ENCODE peak calls at places on chromosomes 1 and 21, in six cellular contexts. One of them, this sample, is unnamed. For H3K36me3, the result is how much of the 10 kb centered on the place peaks cover.

GRCh38 chr1:224201336-224201735 is 18.3 kb downstream of the DEGS1 start:
- DNase-seq in K562: no peak
- DNase-seq in DND-41: no peak
- DNase-seq in mammary epithelial cell: no peak
- DNase-seq in CD4-positive, CD25-positive, alpha-beta regulatory T cell: no peak
- DNase-seq in effector memory CD4-positive, alpha-beta T cell: no peak
- DNase-seq in this sample: no peak

GRCh38 chr21:27057997-27058396 is 91.1 kb upstream of the ADAMTS5 start:
- DNase-seq in effector memory CD4-positive, alpha-beta T cell: no peak
- DNase-seq in mammary epithelial cell: peak
- DNase-seq in K562: no peak
- DNase-seq in DND-41: no peak
- DNase-seq in CD4-positive, CD25-positive, alpha-beta regulatory T cell: no peak
- DNase-seq in this sample: no peak

GRCh38 chr1:46643368-46643775 is 24.8 kb downstream of the ATPAF1 start:
- DNase-seq in K562: no peak
- DNase-seq in mammary epithelial cell: peak
- DNase-seq in effector memory CD4-positive, alpha-beta T cell: no peak
- DNase-seq in DND-41: no peak
- DNase-seq in CD4-positive, CD25-positive, alpha-beta regulatory T cell: no peak
- DNase-seq in this sample: no peak

GRCh38 chr21:29030909-29031308 is 6.4 kb downstream of the USP16 start:
- DNase-seq in CD4-positive, CD25-positive, alpha-beta regulatory T cell: no peak
- DNase-seq in DND-41: no peak
- DNase-seq in K562: no peak
- DNase-seq in mammary epithelial cell: no peak
- DNase-seq in effector memory CD4-positive, alpha-beta T cell: no peak
- DNase-seq in this sample: no peak

GRCh38 chr1:233613252-233614172 is at the start of gene KCNK1:
- DNase-seq in effector memory CD4-positive, alpha-beta T cell: no peak
- DNase-seq in K562: peak
- DNase-seq in CD4-positive, CD25-positive, alpha-beta regulatory T cell: no peak
- DNase-seq in DND-41: no peak
- DNase-seq in mammary epithelial cell: peak
- DNase-seq in this sample: no peak

GRCh38 chr1:912740-913301 is 10.9 kb upstream of the SAMD11 start:
- DNase-seq in DND-41: peak
- DNase-seq in effector memory CD4-positive, alpha-beta T cell: no peak
- DNase-seq in K562: no peak
- DNase-seq in CD4-positive, CD25-positive, alpha-beta regulatory T cell: no peak
- DNase-seq in mammary epithelial cell: no peak
- DNase-seq in this sample: no peak

GRCh38 chr1:180643693-180644092 is 11.9 kb downstream of the XPR1 start:
- DNase-seq in effector memory CD4-positive, alpha-beta T cell: no peak
- DNase-seq in mammary epithelial cell: no peak
- DNase-seq in DND-41: no peak
- DNase-seq in K562: no peak
- DNase-seq in CD4-positive, CD25-positive, alpha-beta regulatory T cell: no peak
- DNase-seq in this sample: no peak

GRCh38 chr1:23788695-23789094 is 2.2 kb upstream of the LYPLA2 start:
- DNase-seq in effector memory CD4-positive, alpha-beta T cell: no peak
- DNase-seq in CD4-positive, CD25-positive, alpha-beta regulatory T cell: no peak
- DNase-seq in K562: no peak
- DNase-seq in mammary epithelial cell: no peak
- DNase-seq in DND-41: no peak
- DNase-seq in this sample: no peak

GRCh38 chr1:160755864-160756616 is 17.0 kb downstream of the SLAMF7 start:
- DNase-seq in effector memory CD4-positive, alpha-beta T cell: no peak
- DNase-seq in mammary epithelial cell: no peak
- DNase-seq in K562: no peak
- DNase-seq in CD4-positive, CD25-positive, alpha-beta regulatory T cell: no peak
- DNase-seq in DND-41: no peak
- DNase-seq in this sample: peak

GRCh38 chr1:174204697-174205308 is 45.5 kb downstream of the RABGAP1L start:
- DNase-seq in K562: peak
- DNase-seq in CD4-positive, CD25-positive, alpha-beta regulatory T cell: peak
- DNase-seq in mammary epithelial cell: no peak
- DNase-seq in DND-41: no peak
- DNase-seq in effector memory CD4-positive, alpha-beta T cell: no peak
- DNase-seq in this sample: peak

GRCh38 chr1:159851386-159851785 is 11.1 kb downstream of the VSIG8 start:
- DNase-seq in effector memory CD4-positive, alpha-beta T cell: no peak
- DNase-seq in CD4-positive, CD25-positive, alpha-beta regulatory T cell: peak
- DNase-seq in DND-41: no peak
- DNase-seq in mammary epithelial cell: no peak
- DNase-seq in K562: no peak
- DNase-seq in this sample: no peak

GRCh38 chr1:17511188-17511587 is 28.3 kb upstream of the ARHGEF10L start:
- DNase-seq in DND-41: no peak
- DNase-seq in mammary epithelial cell: no peak
- DNase-seq in CD4-positive, CD25-positive, alpha-beta regulatory T cell: no peak
- DNase-seq in K562: no peak
- DNase-seq in effector memory CD4-positive, alpha-beta T cell: no peak
- DNase-seq in this sample: no peak

GRCh38 chr1:65105596-65105995 is 42.4 kb upstream of the AK4 start:
- DNase-seq in DND-41: no peak
- DNase-seq in mammary epithelial cell: peak
- DNase-seq in K562: no peak
- DNase-seq in CD4-positive, CD25-positive, alpha-beta regulatory T cell: no peak
- DNase-seq in effector memory CD4-positive, alpha-beta T cell: no peak
- DNase-seq in this sample: no peak

GRCh38 chr21:46500224-46500861 is 41.7 kb downstream of the DIP2A start:
- DNase-seq in DND-41: no peak
- DNase-seq in CD4-positive, CD25-positive, alpha-beta regulatory T cell: peak
- DNase-seq in effector memory CD4-positive, alpha-beta T cell: no peak
- DNase-seq in K562: peak
- DNase-seq in mammary epithelial cell: peak
- DNase-seq in this sample: peak

GRCh38 chr1:44637590-44638411 is 36.5 kb downstream of the TMEM53 start:
- DNase-seq in mammary epithelial cell: no peak
- DNase-seq in effector memory CD4-positive, alpha-beta T cell: no peak
- DNase-seq in DND-41: no peak
- DNase-seq in K562: peak
- DNase-seq in CD4-positive, CD25-positive, alpha-beta regulatory T cell: no peak
- DNase-seq in this sample: no peak

GRCh38 chr1:44636067-44636466 is 38.2 kb downstream of the TMEM53 start:
- DNase-seq in K562: no peak
- DNase-seq in mammary epithelial cell: no peak
- DNase-seq in CD4-positive, CD25-positive, alpha-beta regulatory T cell: no peak
- DNase-seq in DND-41: no peak
- DNase-seq in effector memory CD4-positive, alpha-beta T cell: no peak
- DNase-seq in this sample: no peak

GRCh38 chr1:44635439-44635838 is 38.8 kb downstream of the TMEM53 start:
- DNase-seq in mammary epithelial cell: no peak
- DNase-seq in K562: no peak
- DNase-seq in CD4-positive, CD25-positive, alpha-beta regulatory T cell: no peak
- DNase-seq in effector memory CD4-positive, alpha-beta T cell: no peak
- DNase-seq in DND-41: no peak
- DNase-seq in this sample: no peak

GRCh38 chr1:44634790-44635189 is 39.5 kb downstream of the TMEM53 start:
- DNase-seq in CD4-positive, CD25-positive, alpha-beta regulatory T cell: no peak
- DNase-seq in DND-41: no peak
- DNase-seq in effector memory CD4-positive, alpha-beta T cell: no peak
- DNase-seq in K562: no peak
- DNase-seq in mammary epithelial cell: no peak
- DNase-seq in this sample: no peak

GRCh38 chr1:44636711-44637589 is 37.3 kb downstream of the TMEM53 start:
- DNase-seq in DND-41: no peak
- DNase-seq in mammary epithelial cell: peak
- DNase-seq in effector memory CD4-positive, alpha-beta T cell: no peak
- DNase-seq in CD4-positive, CD25-positive, alpha-beta regulatory T cell: no peak
- DNase-seq in K562: no peak
- DNase-seq in this sample: no peak
- H3K27ac ChIP-seq in DND-41: no peak
- H3K27ac ChIP-seq in mammary epithelial cell: no peak
- H3K27ac ChIP-seq in effector memory CD4-positive, alpha-beta T cell: no peak
- H3K27ac ChIP-seq in CD4-positive, CD25-positive, alpha-beta regulatory T cell: no peak
- H3K27ac ChIP-seq in K562: peak
- H3K27ac ChIP-seq in this sample: no peak

GRCh38 chr1:6590046-6590445 is 10.3 kb downstream of the ZBTB48 start:
- DNase-seq in effector memory CD4-positive, alpha-beta T cell: no peak
- DNase-seq in DND-41: no peak
- DNase-seq in CD4-positive, CD25-positive, alpha-beta regulatory T cell: no peak
- DNase-seq in mammary epithelial cell: no peak
- DNase-seq in K562: no peak
- DNase-seq in this sample: no peak

GRCh38 chr1:6586404-6586816 is 6.6 kb downstream of the ZBTB48 start:
- DNase-seq in K562: no peak
- DNase-seq in mammary epithelial cell: no peak
- DNase-seq in effector memory CD4-positive, alpha-beta T cell: no peak
- DNase-seq in DND-41: no peak
- DNase-seq in CD4-positive, CD25-positive, alpha-beta regulatory T cell: no peak
- DNase-seq in this sample: no peak

GRCh38 chr1:6587261-6588005 is 7.6 kb downstream of the ZBTB48 start:
- DNase-seq in CD4-positive, CD25-positive, alpha-beta regulatory T cell: peak
- DNase-seq in K562: no peak
- DNase-seq in mammary epithelial cell: peak
- DNase-seq in DND-41: no peak
- DNase-seq in effector memory CD4-positive, alpha-beta T cell: no peak
- DNase-seq in this sample: no peak

GRCh38 chr1:6588893-6589481 is 9.2 kb downstream of the ZBTB48 start:
- DNase-seq in effector memory CD4-positive, alpha-beta T cell: no peak
- DNase-seq in CD4-positive, CD25-positive, alpha-beta regulatory T cell: no peak
- DNase-seq in K562: no peak
- DNase-seq in DND-41: no peak
- DNase-seq in mammary epithelial cell: no peak
- DNase-seq in this sample: no peak

DNA sequence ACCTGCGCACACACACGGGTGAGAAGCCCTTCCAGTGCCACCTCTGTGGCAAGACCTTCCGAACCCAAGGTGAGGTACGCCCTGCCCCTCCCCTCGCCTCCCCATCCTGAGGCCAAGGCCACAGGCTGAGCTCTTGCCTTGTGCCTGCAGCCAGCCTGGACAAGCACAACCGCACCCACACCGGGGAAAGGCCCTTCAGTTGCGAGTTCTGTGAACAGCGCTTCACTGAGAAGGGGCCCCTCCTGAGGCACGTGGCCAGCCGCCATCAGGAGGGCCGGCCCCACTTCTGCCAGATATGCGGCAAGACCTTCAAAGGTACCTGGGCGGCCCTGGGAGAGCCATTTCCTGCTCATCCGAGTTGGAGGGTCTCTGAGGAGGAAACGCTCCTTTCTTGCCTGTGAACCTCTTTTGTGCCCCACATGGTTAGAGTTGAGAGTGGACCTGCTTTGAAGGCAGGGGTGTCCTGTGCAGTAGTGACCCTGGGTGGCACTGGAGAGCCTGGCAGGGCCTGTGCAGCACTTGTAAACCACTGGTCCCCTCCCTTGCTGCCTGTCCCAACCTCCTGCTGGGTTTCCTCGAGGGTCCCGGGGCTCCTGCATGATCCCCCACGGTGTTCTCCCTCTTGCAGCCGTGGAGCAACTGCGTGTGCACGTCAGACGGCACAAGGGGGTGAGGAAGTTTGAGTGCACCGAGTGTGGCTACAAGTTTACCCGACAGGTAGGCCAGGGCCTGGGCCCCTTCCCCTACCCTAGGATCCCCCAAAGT is 8.5 kb downstream of the ZBTB48 start:
- DNase-seq in K562: no peak
- DNase-seq in DND-41: no peak
- DNase-seq in effector memory CD4-positive, alpha-beta T cell: no peak
- DNase-seq in mammary epithelial cell: peak
- DNase-seq in CD4-positive, CD25-positive, alpha-beta regulatory T cell: no peak
- DNase-seq in this sample: no peak
- H3K36me3 ChIP-seq in K562: half or more
- H3K36me3 ChIP-seq in DND-41: half or more
- H3K36me3 ChIP-seq in effector memory CD4-positive, alpha-beta T cell: under half
- H3K36me3 ChIP-seq in mammary epithelial cell: under half
- H3K36me3 ChIP-seq in CD4-positive, CD25-positive, alpha-beta regulatory T cell: under half
- H3K36me3 ChIP-seq in this sample: under half

GRCh38 chr21:36613064-36613463 is 85.9 kb upstream of the SIM2 start:
- DNase-seq in DND-41: no peak
- DNase-seq in effector memory CD4-positive, alpha-beta T cell: no peak
- DNase-seq in K562: no peak
- DNase-seq in mammary epithelial cell: no peak
- DNase-seq in CD4-positive, CD25-positive, alpha-beta regulatory T cell: no peak
- DNase-seq in this sample: no peak
- H3K27ac ChIP-seq in DND-41: no peak
- H3K27ac ChIP-seq in effector memory CD4-positive, alpha-beta T cell: no peak
- H3K27ac ChIP-seq in K562: no peak
- H3K27ac ChIP-seq in mammary epithelial cell: no peak
- H3K27ac ChIP-seq in CD4-positive, CD25-positive, alpha-beta regulatory T cell: no peak
- H3K27ac ChIP-seq in this sample: no peak

GRCh38 chr1:30953685-30954084 is 45.1 kb upstream of the SDC3 start:
- DNase-seq in mammary epithelial cell: no peak
- DNase-seq in effector memory CD4-positive, alpha-beta T cell: no peak
- DNase-seq in DND-41: no peak
- DNase-seq in K562: no peak
- DNase-seq in CD4-positive, CD25-positive, alpha-beta regulatory T cell: no peak
- DNase-seq in this sample: no peak

GRCh38 chr1:30950700-30951099 is 42.1 kb upstream of the SDC3 start:
- DNase-seq in DND-41: no peak
- DNase-seq in CD4-positive, CD25-positive, alpha-beta regulatory T cell: no peak
- DNase-seq in K562: no peak
- DNase-seq in effector memory CD4-positive, alpha-beta T cell: no peak
- DNase-seq in mammary epithelial cell: no peak
- DNase-seq in this sample: no peak

GRCh38 chr1:30950053-30950452 is 41.5 kb upstream of the SDC3 start:
- DNase-seq in effector memory CD4-positive, alpha-beta T cell: no peak
- DNase-seq in DND-41: no peak
- DNase-seq in mammary epithelial cell: no peak
- DNase-seq in K562: no peak
- DNase-seq in CD4-positive, CD25-positive, alpha-beta regulatory T cell: no peak
- DNase-seq in this sample: no peak

GRCh38 chr1:30955448-30956015 is 47.0 kb upstream of the SDC3 start:
- DNase-seq in CD4-positive, CD25-positive, alpha-beta regulatory T cell: no peak
- DNase-seq in K562: no peak
- DNase-seq in effector memory CD4-positive, alpha-beta T cell: no peak
- DNase-seq in DND-41: no peak
- DNase-seq in mammary epithelial cell: no peak
- DNase-seq in this sample: no peak

GRCh38 chr1:30952098-30952497 is 43.5 kb upstream of the SDC3 start:
- DNase-seq in K562: no peak
- DNase-seq in effector memory CD4-positive, alpha-beta T cell: no peak
- DNase-seq in mammary epithelial cell: no peak
- DNase-seq in CD4-positive, CD25-positive, alpha-beta regulatory T cell: peak
- DNase-seq in DND-41: no peak
- DNase-seq in this sample: no peak
- H3K36me3 ChIP-seq in K562: half or more
- H3K36me3 ChIP-seq in effector memory CD4-positive, alpha-beta T cell: half or more
- H3K36me3 ChIP-seq in mammary epithelial cell: under half
- H3K36me3 ChIP-seq in CD4-positive, CD25-positive, alpha-beta regulatory T cell: half or more
- H3K36me3 ChIP-seq in DND-41: half or more
- H3K36me3 ChIP-seq in this sample: under half

GRCh38 chr1:38009841-38010180 is 2.7 kb upstream of the UTP11 start:
- DNase-seq in K562: no peak
- DNase-seq in CD4-positive, CD25-positive, alpha-beta regulatory T cell: no peak
- DNase-seq in DND-41: no peak
- DNase-seq in mammary epithelial cell: no peak
- DNase-seq in effector memory CD4-positive, alpha-beta T cell: no peak
- DNase-seq in this sample: no peak

GRCh38 chr1:38014171-38014570 is 1.6 kb downstream of the UTP11 start:
- DNase-seq in K562: peak
- DNase-seq in CD4-positive, CD25-positive, alpha-beta regulatory T cell: no peak
- DNase-seq in DND-41: no peak
- DNase-seq in effector memory CD4-positive, alpha-beta T cell: no peak
- DNase-seq in mammary epithelial cell: no peak
- DNase-seq in this sample: no peak

GRCh38 chr1:38015978-38016640 is 3.6 kb downstream of the UTP11 start:
- DNase-seq in CD4-positive, CD25-positive, alpha-beta regulatory T cell: no peak
- DNase-seq in mammary epithelial cell: no peak
- DNase-seq in effector memory CD4-positive, alpha-beta T cell: no peak
- DNase-seq in K562: no peak
- DNase-seq in DND-41: no peak
- DNase-seq in this sample: no peak

GRCh38 chr1:38014724-38015424 is 2.3 kb downstream of the UTP11 start:
- DNase-seq in effector memory CD4-positive, alpha-beta T cell: no peak
- DNase-seq in CD4-positive, CD25-positive, alpha-beta regulatory T cell: no peak
- DNase-seq in mammary epithelial cell: no peak
- DNase-seq in DND-41: no peak
- DNase-seq in K562: no peak
- DNase-seq in this sample: no peak

GRCh38 chr1:38013027-38013588 is 574 bp downstream of the UTP11 start:
- DNase-seq in mammary epithelial cell: peak
- DNase-seq in DND-41: no peak
- DNase-seq in K562: peak
- DNase-seq in effector memory CD4-positive, alpha-beta T cell: no peak
- DNase-seq in CD4-positive, CD25-positive, alpha-beta regulatory T cell: no peak
- DNase-seq in this sample: no peak
- H3K27ac ChIP-seq in mammary epithelial cell: peak
- H3K27ac ChIP-seq in DND-41: peak
- H3K27ac ChIP-seq in K562: peak
- H3K27ac ChIP-seq in effector memory CD4-positive, alpha-beta T cell: peak
- H3K27ac ChIP-seq in CD4-positive, CD25-positive, alpha-beta regulatory T cell: peak
- H3K27ac ChIP-seq in this sample: peak